ENCODE peak calls at places on chromosomes 1 and 21, in eight cellular contexts. O is psoas muscle, C is GM12864, Y is right lobe of liver, E is choroid plexus epithelial cell, T is fibroblast of pulmonary artery, U is colonic mucosa, F is HFF-Myc. Z is an unnamed sample.

GRCh38 chr1:147238053-147238902 is 4.2 kb upstream of the CHD1L start:
- DNase-seq in O (no peak), C (no peak), Y (no peak), E (no peak), T (no peak), U (no peak), F (no peak), Z (no peak)

GRCh38 chr1:93442276-93442675 is 5.6 kb upstream of the FNBP1L start:
- DNase-seq in O (no peak), C (no peak), Y (no peak), E (no peak), T (no peak), U (peak; percentile 83), F (peak; percentile 52), Z (no peak)

GRCh38 chr1:92937731-92938130 is 23.5 kb downstream of the DIPK1A start:
- DNase-seq in O (no peak), C (no peak), Y (no peak), E (no peak), T (no peak), U (no peak), F (no peak), Z (no peak)

GRCh38 chr21:31218830-31219608 is 125.0 kb downstream of the TIAM1 start:
- DNase-seq in O (peak; percentile 76), C (no peak), Y (no peak), E (peak; percentile 28), T (peak; percentile 62), U (peak; percentile 66), F (no peak), Z (no peak)

GRCh38 chr1:171107257-171107940 is 16.7 kb downstream of the FMO3 start:
- DNase-seq in O (no peak), C (no peak), Y (no peak), E (peak; percentile 44), T (peak; percentile 46), U (no peak), F (no peak), Z (no peak)

GRCh38 chr1:225498539-225499135 is 70.8 kb upstream of the LBR start:
- DNase-seq in O (no peak), C (no peak), Y (no peak), E (peak; percentile 59), T (peak; percentile 75), U (no peak), F (no peak), Z (no peak)

GRCh38 chr21:42865361-42866160 is 13.8 kb downstream of the WDR4 start:
- DNase-seq in O (peak; percentile 75), C (no peak), Y (no peak), E (no peak), T (no peak), U (no peak), F (no peak), Z (no peak)

GRCh38 chr1:209879539-209879938 is 51.8 kb downstream of the UTP25 start:
- DNase-seq in O (no peak), C (no peak), Y (no peak), E (no peak), T (peak; percentile 49), U (no peak), F (no peak), Z (no peak)

GRCh38 chr1:228366851-228367741 is 39.5 kb downstream of the TRIM11 start:
- DNase-seq in O (peak; percentile 54), C (no peak), Y (no peak), E (no peak), T (no peak), U (no peak), F (no peak), Z (no peak)

GRCh38 chr1:109149874-109150601 is 36.1 kb downstream of the ELAPOR1 start:
- DNase-seq in O (peak; percentile 76), C (no peak), Y (peak; percentile 64), E (no peak), T (no peak), U (peak; percentile 32), F (no peak), Z (no peak)

GRCh38 chr1:217009376-217009775 is 286.1 kb upstream of the ESRRG start:
- DNase-seq in O (no peak), C (no peak), Y (no peak), E (no peak), T (no peak), U (no peak), F (no peak), Z (no peak)

GRCh38 chr1:207963429-207964194 is 52.7 kb upstream of the CD34 start:
- DNase-seq in O (peak; percentile 95), C (no peak), Y (peak; percentile 90), E (peak; percentile 85), T (peak; percentile 85), U (peak; percentile 88), F (peak; percentile 42), Z (peak; percentile 90)

GRCh38 chr1:210360852-210361477 is 32.3 kb downstream of the HHAT start:
- DNase-seq in O (no peak), C (no peak), Y (no peak), E (peak; percentile 73), T (peak; percentile 71), U (no peak), F (no peak), Z (peak; percentile 45)

GRCh38 chr1:9787702-9788101 is 36.1 kb downstream of the CLSTN1 start:
- DNase-seq in O (no peak), C (peak; percentile 80), Y (no peak), E (no peak), T (no peak), U (no peak), F (no peak), Z (peak; percentile 90)

GRCh38 chr1:154502066-154502741 is at the start of the genes SHE and TDRD10:
- DNase-seq in O (peak; percentile 59), C (no peak), Y (peak; percentile 49), E (no peak), T (no peak), U (no peak), F (no peak), Z (no peak)

GRCh38 chr1:203751051-203751450 is 13.9 kb upstream of the LAX1 start:
- DNase-seq in O (no peak), C (no peak), Y (no peak), E (peak; percentile 83), T (peak; percentile 66), U (no peak), F (no peak), Z (no peak)

GRCh38 chr1:223009421-223009820 is 133.6 kb downstream of the TLR5 start:
- DNase-seq in O (no peak), C (no peak), Y (no peak), E (no peak), T (no peak), U (no peak), F (no peak), Z (no peak)

GRCh38 chr1:28208818-28209441 is 23.9 kb downstream of the DNAJC8 start:
- DNase-seq in O (peak; percentile 59), C (peak; percentile 60), Y (peak; percentile 40), E (peak; percentile 87), T (peak; percentile 87), U (peak; percentile 71), F (peak; percentile 27), Z (peak; percentile 82)

GRCh38 chr1:212431656-212432055 is 1.1 kb upstream of the NENF start:
- DNase-seq in O (no peak), C (no peak), Y (no peak), E (no peak), T (no peak), U (peak; percentile 40), F (no peak), Z (no peak)

GRCh38 chr1:212432706-212433576 is at the start of gene NENF:
- DNase-seq in O (peak; percentile 90), C (no peak), Y (peak; percentile 89), E (peak; percentile 77), T (peak; percentile 78), U (peak; percentile 88), F (no peak), Z (peak; percentile 85)

GRCh38 chr1:212433577-212434462 is 1.1 kb downstream of the NENF start:
- DNase-seq in O (no peak), C (no peak), Y (no peak), E (no peak), T (no peak), U (no peak), F (no peak), Z (no peak)

GRCh38 chr1:212430955-212431394 is 1.7 kb upstream of the NENF start:
- DNase-seq in O (no peak), C (no peak), Y (no peak), E (peak; percentile 33), T (peak; percentile 14), U (peak; percentile 87), F (no peak), Z (no peak)

GRCh38 chr1:212432163-212432705 is 486 bp upstream of the NENF start:
- DNase-seq in O (no peak), C (no peak), Y (no peak), E (peak; percentile 31), T (no peak), U (no peak), F (no peak), Z (no peak)
- H3K4me3 ChIP-seq in O (peak overlapping the region; percentile 90), C (peak overlapping the region; percentile 78), Y (peak overlapping the region; percentile 23), E (peak overlapping the region; percentile 67), T (peak overlapping the region; percentile 48), U (peak overlapping the region; percentile 83), F (peak overlapping the region; percentile 65), Z (peak overlapping the region; percentile 61)

GRCh38 chr1:157193702-157194391 is 55.7 kb upstream of the ETV3 start:
- DNase-seq in O (no peak), C (no peak), Y (peak; percentile 59), E (peak; percentile 77), T (peak; percentile 66), U (peak; percentile 74), F (peak; percentile 40), Z (peak; percentile 76)
- TF ChIP-seq CTCF in O (peak; percentile 46), C (peak; percentile 73), Y (peak; percentile 54), E (peak; percentile 85), T (peak; percentile 73), U (peak; percentile 51), F (peak; percentile 81), Z (peak; percentile 73)

DNA sequence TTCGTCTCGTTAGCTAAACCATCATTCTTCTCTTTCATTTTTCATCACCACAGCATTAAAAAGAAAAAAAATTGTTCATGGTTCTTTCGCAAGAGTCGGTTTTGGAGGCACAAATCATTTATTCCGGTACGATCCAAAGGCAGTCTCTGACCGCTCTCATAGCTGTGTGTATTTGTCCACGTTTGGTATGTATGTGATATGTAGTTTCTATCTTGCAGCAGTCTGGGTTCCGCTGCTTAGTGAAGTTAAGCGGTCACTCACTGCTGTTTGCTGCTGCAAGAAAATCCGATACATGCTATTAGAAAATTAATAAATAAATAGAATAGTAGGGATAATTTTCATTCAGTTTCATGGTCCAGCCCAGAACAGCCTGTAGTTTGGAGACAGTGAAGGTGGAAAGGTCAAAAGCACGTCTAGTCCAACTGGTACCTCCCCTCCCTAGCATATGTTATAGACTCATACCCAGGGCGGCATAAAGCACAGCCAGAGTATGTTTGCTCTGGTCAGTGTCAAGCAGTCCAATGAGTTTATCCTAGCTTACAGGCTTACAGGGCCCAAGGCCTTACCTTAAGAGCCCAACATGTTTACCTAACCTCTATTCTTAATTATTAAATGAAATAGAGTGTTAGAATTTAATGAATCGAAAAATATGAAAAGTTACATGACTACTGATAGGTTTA is 2.5 kb downstream of the FMN2 start:
- DNase-seq in O (no peak), C (no peak), Y (no peak), E (no peak), T (no peak), U (no peak), F (no peak), Z (no peak)
- H3K4me3 ChIP-seq in O (no peak overlapping the region), C (no peak overlapping the region), Y (no peak overlapping the region), E (no peak overlapping the region), T (no peak overlapping the region), U (no peak overlapping the region), F (peak overlapping the region; percentile 86), Z (no peak overlapping the region)

DNA sequence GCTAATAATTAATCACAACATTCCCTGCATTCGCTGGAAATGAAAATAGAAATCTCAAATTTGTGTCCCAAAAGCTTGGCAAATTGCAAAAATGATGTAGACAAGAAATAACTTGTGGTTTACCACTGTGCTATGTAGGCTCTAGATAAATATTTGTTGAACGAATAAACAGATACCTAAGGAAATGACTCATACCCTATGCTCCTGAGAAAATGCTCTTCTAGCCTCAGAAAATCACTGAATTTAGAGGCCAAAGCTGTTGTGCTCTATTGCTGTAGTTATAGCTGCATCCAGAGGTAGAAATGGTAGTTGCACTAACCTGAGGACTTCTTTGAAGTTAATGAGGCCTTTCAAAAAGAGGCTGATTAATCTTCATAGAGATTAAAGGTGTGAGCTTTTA is 142.0 kb upstream of the ZNHIT6 start:
- DNase-seq in O (no peak), C (no peak), Y (no peak), E (peak; percentile 96), T (peak; percentile 92), U (no peak), F (peak; percentile 82), Z (peak; percentile 9)
- TF ChIP-seq CTCF in O (no peak), C (no peak), Y (no peak), E (peak; percentile 69), T (peak; percentile 54), U (no peak), F (peak; percentile 31), Z (no peak)